ENCODE peak calls at places on chromosomes 3 and 15, in eight cellular contexts. One of them, this sample, is unnamed.

GRCh38 chr15:63551400-63551799 is 45.8 kb upstream of the FBXL22 start:
- DNase-seq in HTR-8/SVneo: peak
- DNase-seq in RKO: no peak
- DNase-seq in CD4-positive, CD25-positive, alpha-beta regulatory T cell: no peak
- DNase-seq in right atrium auricular region: no peak
- DNase-seq in CD8-positive, alpha-beta memory T cell: no peak
- DNase-seq in activated T-cell treated with anti-CD3 and anti-CD28 coated beads for 24 hours: no peak
- DNase-seq in HL-60: no peak
- DNase-seq in this sample: no peak

GRCh38 chr15:82549199-82549665 is 9.0 kb upstream of the RPS17 start:
- DNase-seq in RKO: no peak
- DNase-seq in CD4-positive, CD25-positive, alpha-beta regulatory T cell: no peak
- DNase-seq in CD8-positive, alpha-beta memory T cell: no peak
- DNase-seq in HL-60: no peak
- DNase-seq in right atrium auricular region: no peak
- DNase-seq in HTR-8/SVneo: no peak
- DNase-seq in activated T-cell treated with anti-CD3 and anti-CD28 coated beads for 24 hours: no peak
- DNase-seq in this sample: no peak

GRCh38 chr3:17500618-17501017 is 241.8 kb downstream of the TBC1D5 start:
- DNase-seq in HL-60: no peak
- DNase-seq in right atrium auricular region: no peak
- DNase-seq in RKO: peak
- DNase-seq in CD4-positive, CD25-positive, alpha-beta regulatory T cell: no peak
- DNase-seq in CD8-positive, alpha-beta memory T cell: no peak
- DNase-seq in HTR-8/SVneo: no peak
- DNase-seq in activated T-cell treated with anti-CD3 and anti-CD28 coated beads for 24 hours: no peak
- DNase-seq in this sample: no peak

GRCh38 chr3:184491867-184492615 is 69.5 kb upstream of the EPHB3 start:
- DNase-seq in HL-60: peak
- DNase-seq in RKO: no peak
- DNase-seq in CD4-positive, CD25-positive, alpha-beta regulatory T cell: no peak
- DNase-seq in HTR-8/SVneo: no peak
- DNase-seq in right atrium auricular region: no peak
- DNase-seq in CD8-positive, alpha-beta memory T cell: no peak
- DNase-seq in activated T-cell treated with anti-CD3 and anti-CD28 coated beads for 24 hours: no peak
- DNase-seq in this sample: no peak

GRCh38 chr3:11291808-11292207 is 19.6 kb downstream of the ATG7 start:
- DNase-seq in right atrium auricular region: no peak
- DNase-seq in HL-60: no peak
- DNase-seq in HTR-8/SVneo: no peak
- DNase-seq in RKO: no peak
- DNase-seq in CD8-positive, alpha-beta memory T cell: no peak
- DNase-seq in CD4-positive, CD25-positive, alpha-beta regulatory T cell: no peak
- DNase-seq in activated T-cell treated with anti-CD3 and anti-CD28 coated beads for 24 hours: no peak
- DNase-seq in this sample: no peak

GRCh38 chr3:152050782-152051405 is 177.5 kb downstream of the SUCNR1 start:
- DNase-seq in activated T-cell treated with anti-CD3 and anti-CD28 coated beads for 24 hours: no peak
- DNase-seq in CD4-positive, CD25-positive, alpha-beta regulatory T cell: no peak
- DNase-seq in HTR-8/SVneo: no peak
- DNase-seq in CD8-positive, alpha-beta memory T cell: no peak
- DNase-seq in HL-60: no peak
- DNase-seq in RKO: no peak
- DNase-seq in right atrium auricular region: no peak
- DNase-seq in this sample: no peak

GRCh38 chr3:17033516-17034168 is 148.9 kb downstream of the PLCL2 start:
- DNase-seq in CD8-positive, alpha-beta memory T cell: no peak
- DNase-seq in RKO: no peak
- DNase-seq in activated T-cell treated with anti-CD3 and anti-CD28 coated beads for 24 hours: no peak
- DNase-seq in HTR-8/SVneo: no peak
- DNase-seq in CD4-positive, CD25-positive, alpha-beta regulatory T cell: no peak
- DNase-seq in right atrium auricular region: no peak
- DNase-seq in HL-60: peak
- DNase-seq in this sample: no peak

GRCh38 chr3:30602946-30603345 is 3.5 kb upstream of the TGFBR2 start:
- DNase-seq in HL-60: no peak
- DNase-seq in right atrium auricular region: no peak
- DNase-seq in CD4-positive, CD25-positive, alpha-beta regulatory T cell: no peak
- DNase-seq in RKO: no peak
- DNase-seq in HTR-8/SVneo: no peak
- DNase-seq in activated T-cell treated with anti-CD3 and anti-CD28 coated beads for 24 hours: no peak
- DNase-seq in CD8-positive, alpha-beta memory T cell: no peak
- DNase-seq in this sample: no peak

GRCh38 chr15:73125219-73125618 is 73.0 kb downstream of the NEO1 start:
- DNase-seq in right atrium auricular region: no peak
- DNase-seq in RKO: peak
- DNase-seq in HL-60: no peak
- DNase-seq in HTR-8/SVneo: no peak
- DNase-seq in activated T-cell treated with anti-CD3 and anti-CD28 coated beads for 24 hours: no peak
- DNase-seq in CD8-positive, alpha-beta memory T cell: no peak
- DNase-seq in CD4-positive, CD25-positive, alpha-beta regulatory T cell: no peak
- DNase-seq in this sample: no peak

GRCh38 chr3:48609088-48610005 is at the start of gene UQCRC1:
- DNase-seq in CD4-positive, CD25-positive, alpha-beta regulatory T cell: peak
- DNase-seq in right atrium auricular region: peak
- DNase-seq in RKO: peak
- DNase-seq in CD8-positive, alpha-beta memory T cell: peak
- DNase-seq in activated T-cell treated with anti-CD3 and anti-CD28 coated beads for 24 hours: peak
- DNase-seq in HL-60: peak
- DNase-seq in HTR-8/SVneo: peak
- DNase-seq in this sample: peak

GRCh38 chr3:190739726-190740230 is 122.7 kb downstream of the GMNC start:
- DNase-seq in HTR-8/SVneo: no peak
- DNase-seq in CD8-positive, alpha-beta memory T cell: no peak
- DNase-seq in activated T-cell treated with anti-CD3 and anti-CD28 coated beads for 24 hours: no peak
- DNase-seq in RKO: peak
- DNase-seq in right atrium auricular region: no peak
- DNase-seq in CD4-positive, CD25-positive, alpha-beta regulatory T cell: no peak
- DNase-seq in HL-60: no peak
- DNase-seq in this sample: no peak

GRCh38 chr15:79769081-79769481 is 127.7 kb downstream of the MTHFS start:
- DNase-seq in right atrium auricular region: no peak
- DNase-seq in CD4-positive, CD25-positive, alpha-beta regulatory T cell: no peak
- DNase-seq in CD8-positive, alpha-beta memory T cell: no peak
- DNase-seq in activated T-cell treated with anti-CD3 and anti-CD28 coated beads for 24 hours: no peak
- DNase-seq in HTR-8/SVneo: no peak
- DNase-seq in HL-60: no peak
- DNase-seq in RKO: peak
- DNase-seq in this sample: peak

GRCh38 chr15:79339588-79340314 is 28.8 kb downstream of the TMED3 start:
- DNase-seq in CD8-positive, alpha-beta memory T cell: no peak
- DNase-seq in HTR-8/SVneo: peak
- DNase-seq in CD4-positive, CD25-positive, alpha-beta regulatory T cell: no peak
- DNase-seq in HL-60: no peak
- DNase-seq in right atrium auricular region: no peak
- DNase-seq in RKO: peak
- DNase-seq in activated T-cell treated with anti-CD3 and anti-CD28 coated beads for 24 hours: no peak
- DNase-seq in this sample: no peak

GRCh38 chr3:157436583-157437300 is at the start of gene PTX3:
- DNase-seq in RKO: no peak
- DNase-seq in right atrium auricular region: peak
- DNase-seq in HL-60: peak
- DNase-seq in activated T-cell treated with anti-CD3 and anti-CD28 coated beads for 24 hours: no peak
- DNase-seq in HTR-8/SVneo: peak
- DNase-seq in CD8-positive, alpha-beta memory T cell: no peak
- DNase-seq in CD4-positive, CD25-positive, alpha-beta regulatory T cell: no peak
- DNase-seq in this sample: peak

GRCh38 chr3:50322386-50323091 is at the start of gene HYAL2:
- DNase-seq in activated T-cell treated with anti-CD3 and anti-CD28 coated beads for 24 hours: no peak
- DNase-seq in HL-60: no peak
- DNase-seq in RKO: no peak
- DNase-seq in CD8-positive, alpha-beta memory T cell: no peak
- DNase-seq in HTR-8/SVneo: no peak
- DNase-seq in CD4-positive, CD25-positive, alpha-beta regulatory T cell: no peak
- DNase-seq in right atrium auricular region: peak
- DNase-seq in this sample: no peak

This sample was measured in activated CD4-positive, alpha-beta memory T cell treated with anti-CD3 and anti-CD28 coated beads for 36 hours.